ENCODE peak calls at places on chromosomes 5 and 9, in six cellular contexts. C, O, E, T, U and K are unnamed samples.

GRCh38 chr5:108251350-108251749 is 130.5 kb downstream of the FBXL17 start:
- DNase-seq in C (no peak), O (no peak), E (no peak), T (no peak), U (no peak), K (no peak)

GRCh38 chr5:77133061-77133758 is 46.1 kb upstream of the ZBED3 start:
- DNase-seq in C (peak), O (no peak), E (peak), T (no peak), U (no peak), K (no peak)

GRCh38 chr5:43315262-43315661 is 2.0 kb upstream of the HMGCS1 start:
- DNase-seq in C (no peak), O (no peak), E (no peak), T (no peak), U (no peak), K (no peak)

GRCh38 chr5:5371943-5372342 is 50.5 kb upstream of the ICE1 start:
- DNase-seq in C (no peak), O (no peak), E (no peak), T (no peak), U (no peak), K (no peak)

GRCh38 chr5:9226026-9226536 is 319.8 kb downstream of the SEMA5A start:
- DNase-seq in C (no peak), O (no peak), E (no peak), T (no peak), U (no peak), K (no peak)

GRCh38 chr9:18595597-18595996 is 121.6 kb downstream of the ADAMTSL1 start:
- DNase-seq in C (no peak), O (no peak), E (no peak), T (no peak), U (no peak), K (no peak)

GRCh38 chr5:16345454-16345853 is 120.1 kb downstream of the ZNF622 start:
- DNase-seq in C (peak), O (no peak), E (no peak), T (no peak), U (no peak), K (no peak)

GRCh38 chr5:127820910-127821553 is 117.8 kb downstream of the CCDC192 start:
- DNase-seq in C (peak), O (no peak), E (no peak), T (no peak), U (no peak), K (no peak)

GRCh38 chr9:114002986-114003740 is 74.9 kb downstream of the AMBP start:
- DNase-seq in C (peak), O (no peak), E (no peak), T (no peak), U (peak), K (no peak)

GRCh38 chr5:142109356-142110045 is 922 bp downstream of the NDFIP1 start:
- DNase-seq in C (peak), O (no peak), E (no peak), T (peak), U (no peak), K (no peak)

GRCh38 chr5:58893551-58893950 is 310.7 kb downstream of the RAB3C start:
- DNase-seq in C (no peak), O (no peak), E (no peak), T (no peak), U (no peak), K (no peak)